ENCODE peak calls at places on chromosomes 3 and 15, in eight cellular contexts. One of them, this sample, is unnamed.

GRCh38 chr3:189122526-189123205 is 49.1 kb upstream of the TPRG1 start:
- ATAC-seq in omental fat pad: peak; percentile 54
- ATAC-seq in heart left ventricle: peak; percentile 25
- ATAC-seq in left cardiac atrium: peak; percentile 41
- ATAC-seq in naive B cell: no peak
- ATAC-seq in activated T-cell treated with anti-CD3 and anti-CD28 coated beads, Interleukin-2, amount 50 U/mL, for 4 hours: no peak
- ATAC-seq in sciatic nerve: peak; percentile 65
- ATAC-seq in mucosa of descending colon: no peak
- ATAC-seq in this sample: no peak

GRCh38 chr15:51016615-51017014 is 78.1 kb downstream of the TNFAIP8L3 start:
- ATAC-seq in omental fat pad: no peak
- ATAC-seq in heart left ventricle: no peak
- ATAC-seq in left cardiac atrium: peak; percentile 47
- ATAC-seq in naive B cell: no peak
- ATAC-seq in activated T-cell treated with anti-CD3 and anti-CD28 coated beads, Interleukin-2, amount 50 U/mL, for 4 hours: no peak
- ATAC-seq in sciatic nerve: no peak
- ATAC-seq in mucosa of descending colon: no peak
- ATAC-seq in this sample: no peak

GRCh38 chr15:67809441-67809840 is 15.9 kb upstream of the SKOR1 start:
- ATAC-seq in omental fat pad: no peak
- ATAC-seq in heart left ventricle: no peak
- ATAC-seq in left cardiac atrium: no peak
- ATAC-seq in naive B cell: no peak
- ATAC-seq in activated T-cell treated with anti-CD3 and anti-CD28 coated beads, Interleukin-2, amount 50 U/mL, for 4 hours: no peak
- ATAC-seq in sciatic nerve: no peak
- ATAC-seq in mucosa of descending colon: no peak
- ATAC-seq in this sample: no peak

GRCh38 chr3:86563358-86563970 is 427.5 kb downstream of the VGLL3 start:
- ATAC-seq in omental fat pad: no peak
- ATAC-seq in heart left ventricle: no peak
- ATAC-seq in left cardiac atrium: no peak
- ATAC-seq in naive B cell: no peak
- ATAC-seq in activated T-cell treated with anti-CD3 and anti-CD28 coated beads, Interleukin-2, amount 50 U/mL, for 4 hours: no peak
- ATAC-seq in sciatic nerve: no peak
- ATAC-seq in mucosa of descending colon: no peak
- ATAC-seq in this sample: no peak

GRCh38 chr3:57434041-57434440 is 110.1 kb downstream of the DNAH12 start:
- ATAC-seq in omental fat pad: no peak
- ATAC-seq in heart left ventricle: no peak
- ATAC-seq in left cardiac atrium: no peak
- ATAC-seq in naive B cell: no peak
- ATAC-seq in activated T-cell treated with anti-CD3 and anti-CD28 coated beads, Interleukin-2, amount 50 U/mL, for 4 hours: no peak
- ATAC-seq in sciatic nerve: no peak
- ATAC-seq in mucosa of descending colon: peak; percentile 73
- ATAC-seq in this sample: peak; percentile 50

GRCh38 chr3:42213417-42213816 is 52.6 kb downstream of the CCK start:
- ATAC-seq in omental fat pad: no peak
- ATAC-seq in heart left ventricle: peak; percentile 18
- ATAC-seq in left cardiac atrium: no peak
- ATAC-seq in naive B cell: peak; percentile 66
- ATAC-seq in activated T-cell treated with anti-CD3 and anti-CD28 coated beads, Interleukin-2, amount 50 U/mL, for 4 hours: no peak
- ATAC-seq in sciatic nerve: no peak
- ATAC-seq in mucosa of descending colon: peak; percentile 90
- ATAC-seq in this sample: peak; percentile 42

GRCh38 chr15:39682366-39682765 is 100.3 kb downstream of the FSIP1 start:
- ATAC-seq in omental fat pad: no peak
- ATAC-seq in heart left ventricle: no peak
- ATAC-seq in left cardiac atrium: no peak
- ATAC-seq in naive B cell: no peak
- ATAC-seq in activated T-cell treated with anti-CD3 and anti-CD28 coated beads, Interleukin-2, amount 50 U/mL, for 4 hours: no peak
- ATAC-seq in sciatic nerve: peak; percentile 60
- ATAC-seq in mucosa of descending colon: no peak
- ATAC-seq in this sample: no peak

GRCh38 chr15:74378853-74379252 is 11.4 kb upstream of the CYP11A1 start:
- ATAC-seq in omental fat pad: no peak
- ATAC-seq in heart left ventricle: no peak
- ATAC-seq in left cardiac atrium: no peak
- ATAC-seq in naive B cell: no peak
- ATAC-seq in activated T-cell treated with anti-CD3 and anti-CD28 coated beads, Interleukin-2, amount 50 U/mL, for 4 hours: peak; percentile 15
- ATAC-seq in sciatic nerve: no peak
- ATAC-seq in mucosa of descending colon: no peak
- ATAC-seq in this sample: peak; percentile 2

GRCh38 chr3:15952543-15953175 is 154.9 kb upstream of the ANKRD28 start:
- ATAC-seq in omental fat pad: no peak
- ATAC-seq in heart left ventricle: no peak
- ATAC-seq in left cardiac atrium: no peak
- ATAC-seq in naive B cell: no peak
- ATAC-seq in activated T-cell treated with anti-CD3 and anti-CD28 coated beads, Interleukin-2, amount 50 U/mL, for 4 hours: no peak
- ATAC-seq in sciatic nerve: no peak
- ATAC-seq in mucosa of descending colon: no peak
- ATAC-seq in this sample: no peak

GRCh38 chr15:77654975-77655374 is 22.3 kb upstream of the LINGO1 start:
- ATAC-seq in omental fat pad: no peak
- ATAC-seq in heart left ventricle: no peak
- ATAC-seq in left cardiac atrium: no peak
- ATAC-seq in naive B cell: no peak
- ATAC-seq in activated T-cell treated with anti-CD3 and anti-CD28 coated beads, Interleukin-2, amount 50 U/mL, for 4 hours: no peak
- ATAC-seq in sciatic nerve: no peak
- ATAC-seq in mucosa of descending colon: peak; percentile 72
- ATAC-seq in this sample: peak; percentile 42

GRCh38 chr3:160565442-160566403 is at the start of gene KPNA4:
- ATAC-seq in omental fat pad: peak; percentile 98
- ATAC-seq in heart left ventricle: peak; percentile 97
- ATAC-seq in left cardiac atrium: peak; percentile 98
- ATAC-seq in naive B cell: peak; percentile 84
- ATAC-seq in activated T-cell treated with anti-CD3 and anti-CD28 coated beads, Interleukin-2, amount 50 U/mL, for 4 hours: peak; percentile 93
- ATAC-seq in sciatic nerve: peak; percentile 99
- ATAC-seq in mucosa of descending colon: peak; percentile 96
- ATAC-seq in this sample: peak; percentile 98

GRCh38 chr3:63968612-63969350 is 54.5 kb downstream of the PSMD6 start:
- ATAC-seq in omental fat pad: no peak
- ATAC-seq in heart left ventricle: no peak
- ATAC-seq in left cardiac atrium: no peak
- ATAC-seq in naive B cell: peak; percentile 16
- ATAC-seq in activated T-cell treated with anti-CD3 and anti-CD28 coated beads, Interleukin-2, amount 50 U/mL, for 4 hours: peak; percentile 10
- ATAC-seq in sciatic nerve: no peak
- ATAC-seq in mucosa of descending colon: no peak
- ATAC-seq in this sample: no peak

GRCh38 chr15:90161946-90162345 is 39.2 kb upstream of the SEMA4B start:
- ATAC-seq in omental fat pad: no peak
- ATAC-seq in heart left ventricle: no peak
- ATAC-seq in left cardiac atrium: no peak
- ATAC-seq in naive B cell: peak; percentile 72
- ATAC-seq in activated T-cell treated with anti-CD3 and anti-CD28 coated beads, Interleukin-2, amount 50 U/mL, for 4 hours: no peak
- ATAC-seq in sciatic nerve: no peak
- ATAC-seq in mucosa of descending colon: peak; percentile 1
- ATAC-seq in this sample: peak; percentile 21

GRCh38 chr3:124688580-124689454 is 41.4 kb upstream of the UMPS start:
- ATAC-seq in omental fat pad: peak; percentile 90
- ATAC-seq in heart left ventricle: peak; percentile 75
- ATAC-seq in left cardiac atrium: peak; percentile 91
- ATAC-seq in naive B cell: peak; percentile 59
- ATAC-seq in activated T-cell treated with anti-CD3 and anti-CD28 coated beads, Interleukin-2, amount 50 U/mL, for 4 hours: peak; percentile 89
- ATAC-seq in sciatic nerve: peak; percentile 77
- ATAC-seq in mucosa of descending colon: peak; percentile 93
- ATAC-seq in this sample: peak; percentile 62

GRCh38 chr3:19775744-19776143 is 158.3 kb downstream of the EFHB start:
- ATAC-seq in omental fat pad: no peak
- ATAC-seq in heart left ventricle: no peak
- ATAC-seq in left cardiac atrium: no peak
- ATAC-seq in naive B cell: no peak
- ATAC-seq in activated T-cell treated with anti-CD3 and anti-CD28 coated beads, Interleukin-2, amount 50 U/mL, for 4 hours: no peak
- ATAC-seq in sciatic nerve: no peak
- ATAC-seq in mucosa of descending colon: peak; percentile 78
- ATAC-seq in this sample: no peak

GRCh38 chr3:87997298-87997697 is 61.5 kb downstream of the CGGBP1 start:
- ATAC-seq in omental fat pad: no peak
- ATAC-seq in heart left ventricle: peak; percentile 36
- ATAC-seq in left cardiac atrium: peak; percentile 34
- ATAC-seq in naive B cell: peak; percentile 23
- ATAC-seq in activated T-cell treated with anti-CD3 and anti-CD28 coated beads, Interleukin-2, amount 50 U/mL, for 4 hours: peak; percentile 93
- ATAC-seq in sciatic nerve: no peak
- ATAC-seq in mucosa of descending colon: peak; percentile 47
- ATAC-seq in this sample: no peak

GRCh38 chr3:77342688-77343087 is 302.8 kb downstream of the ROBO2 start:
- ATAC-seq in omental fat pad: no peak
- ATAC-seq in heart left ventricle: no peak
- ATAC-seq in left cardiac atrium: no peak
- ATAC-seq in naive B cell: no peak
- ATAC-seq in activated T-cell treated with anti-CD3 and anti-CD28 coated beads, Interleukin-2, amount 50 U/mL, for 4 hours: no peak
- ATAC-seq in sciatic nerve: no peak
- ATAC-seq in mucosa of descending colon: no peak
- ATAC-seq in this sample: peak; percentile 17

GRCh38 chr3:11603628-11604027 is 40.1 kb downstream of the VGLL4 start:
- ATAC-seq in omental fat pad: peak; percentile 55
- ATAC-seq in heart left ventricle: peak; percentile 35
- ATAC-seq in left cardiac atrium: peak; percentile 38
- ATAC-seq in naive B cell: no peak
- ATAC-seq in activated T-cell treated with anti-CD3 and anti-CD28 coated beads, Interleukin-2, amount 50 U/mL, for 4 hours: no peak
- ATAC-seq in sciatic nerve: peak; percentile 83
- ATAC-seq in mucosa of descending colon: peak; percentile 52
- ATAC-seq in this sample: no peak

GRCh38 chr3:42527368-42527917 is 25.0 kb downstream of the VIPR1 start:
- ATAC-seq in omental fat pad: no peak
- ATAC-seq in heart left ventricle: no peak
- ATAC-seq in left cardiac atrium: no peak
- ATAC-seq in naive B cell: no peak
- ATAC-seq in activated T-cell treated with anti-CD3 and anti-CD28 coated beads, Interleukin-2, amount 50 U/mL, for 4 hours: peak; percentile 6
- ATAC-seq in sciatic nerve: no peak
- ATAC-seq in mucosa of descending colon: no peak
- ATAC-seq in this sample: no peak

GRCh38 chr15:64947211-64947610 is 35.5 kb downstream of the ANKDD1A start:
- ATAC-seq in omental fat pad: peak; percentile 21
- ATAC-seq in heart left ventricle: no peak
- ATAC-seq in left cardiac atrium: no peak
- ATAC-seq in naive B cell: no peak
- ATAC-seq in activated T-cell treated with anti-CD3 and anti-CD28 coated beads, Interleukin-2, amount 50 U/mL, for 4 hours: no peak
- ATAC-seq in sciatic nerve: no peak
- ATAC-seq in mucosa of descending colon: no peak
- ATAC-seq in this sample: peak; percentile 17

GRCh38 chr3:71358243-71358642 is 225.3 kb downstream of the FOXP1 start:
- ATAC-seq in omental fat pad: no peak
- ATAC-seq in heart left ventricle: no peak
- ATAC-seq in left cardiac atrium: no peak
- ATAC-seq in naive B cell: no peak
- ATAC-seq in activated T-cell treated with anti-CD3 and anti-CD28 coated beads, Interleukin-2, amount 50 U/mL, for 4 hours: peak; percentile 41
- ATAC-seq in sciatic nerve: no peak
- ATAC-seq in mucosa of descending colon: no peak
- ATAC-seq in this sample: no peak

GRCh38 chr15:59074607-59075006 is 30.3 kb upstream of the CCNB2 start:
- ATAC-seq in omental fat pad: no peak
- ATAC-seq in heart left ventricle: no peak
- ATAC-seq in left cardiac atrium: no peak
- ATAC-seq in naive B cell: no peak
- ATAC-seq in activated T-cell treated with anti-CD3 and anti-CD28 coated beads, Interleukin-2, amount 50 U/mL, for 4 hours: peak; percentile 50
- ATAC-seq in sciatic nerve: no peak
- ATAC-seq in mucosa of descending colon: no peak
- ATAC-seq in this sample: no peak

GRCh38 chr15:38589502-38589901 is 24.9 kb upstream of the RASGRP1 start:
- ATAC-seq in omental fat pad: peak; percentile 84
- ATAC-seq in heart left ventricle: no peak
- ATAC-seq in left cardiac atrium: peak; percentile 96
- ATAC-seq in naive B cell: no peak
- ATAC-seq in activated T-cell treated with anti-CD3 and anti-CD28 coated beads, Interleukin-2, amount 50 U/mL, for 4 hours: peak; percentile 48
- ATAC-seq in sciatic nerve: no peak
- ATAC-seq in mucosa of descending colon: no peak
- ATAC-seq in this sample: peak; percentile 98

GRCh38 chr15:77266708-77267387 is 153.1 kb downstream of the PEAK1 start:
- ATAC-seq in omental fat pad: no peak
- ATAC-seq in heart left ventricle: no peak
- ATAC-seq in left cardiac atrium: no peak
- ATAC-seq in naive B cell: no peak
- ATAC-seq in activated T-cell treated with anti-CD3 and anti-CD28 coated beads, Interleukin-2, amount 50 U/mL, for 4 hours: no peak
- ATAC-seq in sciatic nerve: no peak
- ATAC-seq in mucosa of descending colon: no peak
- ATAC-seq in this sample: no peak

GRCh38 chr3:185215873-185216586 is 37.8 kb downstream of the EHHADH start:
- ATAC-seq in omental fat pad: no peak
- ATAC-seq in heart left ventricle: no peak
- ATAC-seq in left cardiac atrium: no peak
- ATAC-seq in naive B cell: no peak
- ATAC-seq in activated T-cell treated with anti-CD3 and anti-CD28 coated beads, Interleukin-2, amount 50 U/mL, for 4 hours: no peak
- ATAC-seq in sciatic nerve: no peak
- ATAC-seq in mucosa of descending colon: peak; percentile 61
- ATAC-seq in this sample: no peak

GRCh38 chr3:116127464-116127863 is 317.8 kb downstream of the LSAMP start:
- ATAC-seq in omental fat pad: no peak
- ATAC-seq in heart left ventricle: no peak
- ATAC-seq in left cardiac atrium: no peak
- ATAC-seq in naive B cell: no peak
- ATAC-seq in activated T-cell treated with anti-CD3 and anti-CD28 coated beads, Interleukin-2, amount 50 U/mL, for 4 hours: no peak
- ATAC-seq in sciatic nerve: no peak
- ATAC-seq in mucosa of descending colon: no peak
- ATAC-seq in this sample: no peak

GRCh38 chr3:177811835-177812234 is 614.6 kb upstream of the TBL1XR1 start:
- ATAC-seq in omental fat pad: no peak
- ATAC-seq in heart left ventricle: no peak
- ATAC-seq in left cardiac atrium: no peak
- ATAC-seq in naive B cell: no peak
- ATAC-seq in activated T-cell treated with anti-CD3 and anti-CD28 coated beads, Interleukin-2, amount 50 U/mL, for 4 hours: peak; percentile 50
- ATAC-seq in sciatic nerve: no peak
- ATAC-seq in mucosa of descending colon: no peak
- ATAC-seq in this sample: no peak

GRCh38 chr15:71182522-71182921 is 67.3 kb downstream of the THSD4 start:
- ATAC-seq in omental fat pad: no peak
- ATAC-seq in heart left ventricle: no peak
- ATAC-seq in left cardiac atrium: peak; percentile 32
- ATAC-seq in naive B cell: no peak
- ATAC-seq in activated T-cell treated with anti-CD3 and anti-CD28 coated beads, Interleukin-2, amount 50 U/mL, for 4 hours: no peak
- ATAC-seq in sciatic nerve: no peak
- ATAC-seq in mucosa of descending colon: no peak
- ATAC-seq in this sample: no peak

GRCh38 chr3:65894679-65895078 is 144.0 kb downstream of the MAGI1 start:
- ATAC-seq in omental fat pad: no peak
- ATAC-seq in heart left ventricle: no peak
- ATAC-seq in left cardiac atrium: peak; percentile 72
- ATAC-seq in naive B cell: no peak
- ATAC-seq in activated T-cell treated with anti-CD3 and anti-CD28 coated beads, Interleukin-2, amount 50 U/mL, for 4 hours: no peak
- ATAC-seq in sciatic nerve: no peak
- ATAC-seq in mucosa of descending colon: peak; percentile 94
- ATAC-seq in this sample: peak; percentile 80

GRCh38 chr15:98856540-98856907 is 151.1 kb downstream of the PGPEP1L start:
- ATAC-seq in omental fat pad: no peak
- ATAC-seq in heart left ventricle: no peak
- ATAC-seq in left cardiac atrium: no peak
- ATAC-seq in naive B cell: no peak
- ATAC-seq in activated T-cell treated with anti-CD3 and anti-CD28 coated beads, Interleukin-2, amount 50 U/mL, for 4 hours: no peak
- ATAC-seq in sciatic nerve: no peak
- ATAC-seq in mucosa of descending colon: no peak
- ATAC-seq in this sample: no peak

GRCh38 chr3:143648218-143648617 is 200.1 kb downstream of the SLC9A9 start:
- ATAC-seq in omental fat pad: no peak
- ATAC-seq in heart left ventricle: no peak
- ATAC-seq in left cardiac atrium: no peak
- ATAC-seq in naive B cell: no peak
- ATAC-seq in activated T-cell treated with anti-CD3 and anti-CD28 coated beads, Interleukin-2, amount 50 U/mL, for 4 hours: no peak
- ATAC-seq in sciatic nerve: no peak
- ATAC-seq in mucosa of descending colon: no peak
- ATAC-seq in this sample: no peak